ENCODE peak calls at places on chromosomes 4 and X, in five cellular contexts. One of them, this sample, is unnamed.

GRCh38 chr4:168589154-168589553 is 92.3 kb downstream of the PALLD start:
- DNase-seq in heart right ventricle: no peak
- DNase-seq in PC-9: peak; percentile 93
- DNase-seq in neuronal stem cell: no peak
- DNase-seq in tibial nerve: no peak
- DNase-seq in this sample: no peak

GRCh38 chrX:153063315-153063714 is 7.0 kb downstream of the PNMA3 start:
- DNase-seq in heart right ventricle: no peak
- DNase-seq in PC-9: no peak
- DNase-seq in neuronal stem cell: no peak
- DNase-seq in tibial nerve: no peak
- DNase-seq in this sample: no peak

GRCh38 chr4:147425019-147425418 is 55.9 kb upstream of the EDNRA start:
- DNase-seq in heart right ventricle: no peak
- DNase-seq in PC-9: no peak
- DNase-seq in neuronal stem cell: no peak
- DNase-seq in tibial nerve: no peak
- DNase-seq in this sample: no peak

GRCh38 chrX:114797494-114797893 is 213.6 kb downstream of the HTR2C start:
- DNase-seq in heart right ventricle: no peak
- DNase-seq in PC-9: peak; percentile 62
- DNase-seq in neuronal stem cell: no peak
- DNase-seq in tibial nerve: no peak
- DNase-seq in this sample: no peak

GRCh38 chrX:40922307-40922706 is 162.9 kb upstream of the USP9X start:
- DNase-seq in heart right ventricle: no peak
- DNase-seq in PC-9: peak; percentile 83
- DNase-seq in neuronal stem cell: no peak
- DNase-seq in tibial nerve: no peak
- DNase-seq in this sample: no peak

GRCh38 chr4:126871810-126872209 is 760.9 kb upstream of the INTU start:
- DNase-seq in heart right ventricle: no peak
- DNase-seq in PC-9: no peak
- DNase-seq in neuronal stem cell: no peak
- DNase-seq in tibial nerve: no peak
- DNase-seq in this sample: no peak

GRCh38 chr4:174629265-174629664 is 107.0 kb upstream of the HPGD start:
- DNase-seq in heart right ventricle: no peak
- DNase-seq in PC-9: no peak
- DNase-seq in neuronal stem cell: no peak
- DNase-seq in tibial nerve: no peak
- DNase-seq in this sample: no peak

GRCh38 chrX:69195197-69195596 is 29.9 kb upstream of the PJA1 start:
- DNase-seq in heart right ventricle: no peak
- DNase-seq in PC-9: no peak
- DNase-seq in neuronal stem cell: no peak
- DNase-seq in tibial nerve: no peak
- DNase-seq in this sample: no peak

GRCh38 chr4:140135529-140136021 is 18.4 kb downstream of the MAML3 start:
- DNase-seq in heart right ventricle: peak; percentile 63
- DNase-seq in PC-9: no peak
- DNase-seq in neuronal stem cell: no peak
- DNase-seq in tibial nerve: peak; percentile 25
- DNase-seq in this sample: peak; percentile 65

GRCh38 chr4:3481113-3481531 is 18.0 kb downstream of the DOK7 start:
- DNase-seq in heart right ventricle: no peak
- DNase-seq in PC-9: no peak
- DNase-seq in neuronal stem cell: peak; percentile 70
- DNase-seq in tibial nerve: no peak
- DNase-seq in this sample: no peak
- H3K4me1 ChIP-seq in heart right ventricle: peaks cover 62% of the 10 kb centered on the region
- H3K4me1 ChIP-seq in PC-9: peaks cover 20% of the 10 kb centered on the region
- H3K4me1 ChIP-seq in neuronal stem cell: peaks cover 52% of the 10 kb centered on the region
- H3K4me1 ChIP-seq in tibial nerve: peaks cover 11% of the 10 kb centered on the region
- H3K4me1 ChIP-seq in this sample: no peaks in the 10 kb centered on the region

GRCh38 chrX:47217121-47217851 is 1.2 kb upstream of the CDK16 start:
- DNase-seq in heart right ventricle: no peak
- DNase-seq in PC-9: peak; percentile 68
- DNase-seq in neuronal stem cell: no peak
- DNase-seq in tibial nerve: no peak
- DNase-seq in this sample: no peak
- H3K4me3 ChIP-seq in heart right ventricle: no peak overlapping the region
- H3K4me3 ChIP-seq in PC-9: peak overlapping the region; percentile 48
- H3K4me3 ChIP-seq in neuronal stem cell: peak overlapping the region; percentile 32
- H3K4me3 ChIP-seq in tibial nerve: peak overlapping the region; percentile 26
- H3K4me3 ChIP-seq in this sample: peak overlapping the region; percentile 89

GRCh38 chr4:133147922-133148689 is 988 bp upstream of the PCDH10 start:
- DNase-seq in heart right ventricle: peak; percentile 15
- DNase-seq in PC-9: no peak
- DNase-seq in neuronal stem cell: peak; percentile 41
- DNase-seq in tibial nerve: no peak
- DNase-seq in this sample: no peak
- H3K9me3 ChIP-seq in heart right ventricle: no peaks in the 10 kb centered on the region
- H3K9me3 ChIP-seq in PC-9: no peaks in the 10 kb centered on the region
- H3K9me3 ChIP-seq in neuronal stem cell: no peaks in the 10 kb centered on the region
- H3K9me3 ChIP-seq in tibial nerve: no peaks in the 10 kb centered on the region
- H3K9me3 ChIP-seq in this sample: no peaks in the 10 kb centered on the region

GRCh38 chr4:3291411-3291968 is 1.3 kb upstream of the RGS12 start:
- DNase-seq in heart right ventricle: no peak
- DNase-seq in PC-9: peak; percentile 77
- DNase-seq in neuronal stem cell: no peak
- DNase-seq in tibial nerve: no peak
- DNase-seq in this sample: no peak
- H3K4me1 ChIP-seq in heart right ventricle: peaks cover 49% of the 10 kb centered on the region
- H3K4me1 ChIP-seq in PC-9: peaks cover 15% of the 10 kb centered on the region
- H3K4me1 ChIP-seq in neuronal stem cell: peaks cover 20% of the 10 kb centered on the region
- H3K4me1 ChIP-seq in tibial nerve: peaks cover 11% of the 10 kb centered on the region
- H3K4me1 ChIP-seq in this sample: peaks cover 33% of the 10 kb centered on the region

DNA sequence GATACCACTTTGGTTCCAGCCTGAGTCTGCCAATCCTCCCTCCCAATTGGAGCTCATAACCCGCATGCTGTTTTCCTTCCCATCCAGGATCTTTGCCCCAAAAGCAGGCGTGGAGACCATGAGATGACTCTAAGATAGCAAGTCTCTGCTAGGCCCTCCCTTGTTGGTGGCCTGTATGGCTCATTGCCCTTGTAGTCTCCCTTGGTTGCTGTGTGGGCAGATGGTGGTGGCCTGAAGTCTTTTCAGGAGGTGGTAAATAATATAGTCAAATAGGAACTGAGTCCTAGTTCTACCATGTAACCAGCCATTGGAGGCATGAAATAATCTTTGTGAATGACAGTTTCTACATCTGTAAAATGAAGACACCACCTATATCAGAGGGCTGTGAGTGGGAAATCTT is 1.2 kb downstream of the ATP6AP1 start:
- DNase-seq in heart right ventricle: no peak
- DNase-seq in PC-9: no peak
- DNase-seq in neuronal stem cell: no peak
- DNase-seq in tibial nerve: no peak
- DNase-seq in this sample: no peak
- H3K4me3 ChIP-seq in heart right ventricle: no peak overlapping the region
- H3K4me3 ChIP-seq in PC-9: peak overlapping the region; percentile 67
- H3K4me3 ChIP-seq in neuronal stem cell: no peak overlapping the region
- H3K4me3 ChIP-seq in tibial nerve: no peak overlapping the region
- H3K4me3 ChIP-seq in this sample: peak overlapping the region; percentile 74

This sample was measured in right atrium auricular region.